ENCODE peak calls at places on chromosomes 5 and 9, in five cellular contexts. One of them, this sample, is unnamed.

GRCh38 chr9:135309763-135310125 is 169.8 kb upstream of the PPP1R26 start:
- DNase-seq in NAMALWA: no peak
- DNase-seq in spleen: no peak
- DNase-seq in memory B cell: no peak
- DNase-seq in neural crest cell: no peak
- DNase-seq in this sample: peak

GRCh38 chr5:65955746-65956145 is 29.4 kb downstream of the ERBIN start:
- DNase-seq in memory B cell: no peak
- DNase-seq in neural crest cell: no peak
- DNase-seq in NAMALWA: no peak
- DNase-seq in spleen: no peak
- DNase-seq in this sample: no peak

GRCh38 chr9:127269440-127269839 is 4.9 kb downstream of the GARNL3 start:
- DNase-seq in memory B cell: no peak
- DNase-seq in spleen: no peak
- DNase-seq in neural crest cell: no peak
- DNase-seq in NAMALWA: no peak
- DNase-seq in this sample: no peak

GRCh38 chr9:95047452-95048224 is 269.9 kb downstream of the FANCC start:
- DNase-seq in NAMALWA: no peak
- DNase-seq in memory B cell: no peak
- DNase-seq in neural crest cell: no peak
- DNase-seq in spleen: no peak
- DNase-seq in this sample: no peak

GRCh38 chr5:177233206-177233605 is 70.3 kb downstream of the RAB24 start:
- DNase-seq in NAMALWA: no peak
- DNase-seq in memory B cell: no peak
- DNase-seq in spleen: no peak
- DNase-seq in neural crest cell: no peak
- DNase-seq in this sample: no peak

GRCh38 chr9:1619915-1620705 is 395.0 kb upstream of the SMARCA2 start:
- DNase-seq in neural crest cell: no peak
- DNase-seq in NAMALWA: no peak
- DNase-seq in memory B cell: no peak
- DNase-seq in spleen: no peak
- DNase-seq in this sample: no peak

GRCh38 chr9:97386265-97386633 is 25.6 kb upstream of the TDRD7 start:
- DNase-seq in spleen: no peak
- DNase-seq in NAMALWA: no peak
- DNase-seq in memory B cell: no peak
- DNase-seq in neural crest cell: no peak
- DNase-seq in this sample: no peak

GRCh38 chr5:16534280-16534679 is 68.7 kb upstream of the ZNF622 start:
- DNase-seq in NAMALWA: no peak
- DNase-seq in memory B cell: no peak
- DNase-seq in neural crest cell: no peak
- DNase-seq in spleen: no peak
- DNase-seq in this sample: no peak

GRCh38 chr9:104700306-104700705 is 6.0 kb downstream of the OR13D1 start:
- DNase-seq in neural crest cell: no peak
- DNase-seq in spleen: no peak
- DNase-seq in memory B cell: no peak
- DNase-seq in NAMALWA: no peak
- DNase-seq in this sample: no peak

GRCh38 chr5:140148508-140148907 is 22.8 kb downstream of the IGIP start:
- DNase-seq in NAMALWA: no peak
- DNase-seq in memory B cell: no peak
- DNase-seq in spleen: no peak
- DNase-seq in neural crest cell: peak
- DNase-seq in this sample: peak

GRCh38 chr9:134326754-134327526 is 685 bp downstream of the RXRA start:
- DNase-seq in spleen: peak
- DNase-seq in memory B cell: no peak
- DNase-seq in NAMALWA: no peak
- DNase-seq in neural crest cell: peak
- DNase-seq in this sample: peak

GRCh38 chr9:77648458-77649108 is 461 bp upstream of the GNA14 start:
- DNase-seq in neural crest cell: no peak
- DNase-seq in spleen: peak
- DNase-seq in NAMALWA: no peak
- DNase-seq in memory B cell: no peak
- DNase-seq in this sample: no peak

GRCh38 chr5:147539053-147539452 is 29.2 kb upstream of the DPYSL3 start:
- DNase-seq in NAMALWA: no peak
- DNase-seq in memory B cell: no peak
- DNase-seq in spleen: no peak
- DNase-seq in neural crest cell: no peak
- DNase-seq in this sample: no peak

GRCh38 chr5:35853652-35854051 is 3.0 kb upstream of the IL7R start:
- DNase-seq in neural crest cell: no peak
- DNase-seq in spleen: no peak
- DNase-seq in memory B cell: no peak
- DNase-seq in NAMALWA: no peak
- DNase-seq in this sample: no peak